ENCODE peak calls at places on chromosomes 3 and 15, in four cellular contexts. W is amniotic stem cell, Y is GM13977, U is SJSA1. L is an unnamed sample.

GRCh38 chr15:81783586-81783985 is 262.2 kb downstream of the MEX3B start:
- DNase-seq in U (no peak), Y (no peak), W (no peak), L (no peak)

GRCh38 chr15:68354923-68355322 is 77.0 kb downstream of the ITGA11 start:
- DNase-seq in W (no peak), Y (no peak), U (peak), L (peak)

GRCh38 chr3:38039899-38040261 is 872 bp downstream of the DLEC1 start:
- DNase-seq in Y (no peak), W (no peak), U (no peak), L (no peak)

GRCh38 chr15:62886431-62887071 is 156.0 kb upstream of the TPM1 start:
- DNase-seq in U (peak), W (no peak), Y (no peak), L (no peak)

GRCh38 chr3:194485876-194486539 is 794 bp downstream of the ATP13A3 start:
- DNase-seq in U (peak), Y (peak), W (no peak), L (no peak)

GRCh38 chr3:46998121-46998851 is 18.8 kb downstream of the NBEAL2 start:
- DNase-seq in U (peak), W (no peak), Y (peak), L (no peak)

GRCh38 chr3:98027084-98027445 is 8.1 kb downstream of the GABRR3 start:
- DNase-seq in W (no peak), U (no peak), Y (no peak), L (no peak)

GRCh38 chr3:127182446-127182845 is 10.5 kb upstream of the PRR23E start:
- DNase-seq in W (no peak), Y (no peak), U (no peak), L (no peak)

GRCh38 chr3:191176038-191176437 is 23.0 kb upstream of the OSTN start:
- DNase-seq in U (no peak), Y (no peak), W (no peak), L (no peak)

GRCh38 chr3:102163039-102163817 is 271.6 kb upstream of the ZPLD1 start:
- DNase-seq in U (peak), Y (no peak), W (peak), L (peak)

GRCh38 chr3:47260605-47261004 is 22.0 kb downstream of the KIF9 start:
- DNase-seq in Y (no peak), W (no peak), U (no peak), L (no peak)

GRCh38 chr15:49101536-49101935 is 53.9 kb downstream of the COPS2 start:
- DNase-seq in W (peak), Y (no peak), U (no peak), L (no peak)

GRCh38 chr3:120094776-120095225 is 554 bp upstream of the GSK3B start:
- DNase-seq in Y (peak), W (peak), U (peak), L (peak)

GRCh38 chr3:19070325-19070724 is 78.0 kb upstream of the KCNH8 start:
- DNase-seq in U (no peak), W (no peak), Y (no peak), L (no peak)

GRCh38 chr15:99703603-99704443 is 29.4 kb downstream of the LYSMD4 start:
- DNase-seq in U (no peak), W (peak), Y (peak), L (no peak)

GRCh38 chr15:75123395-75123794 is 78.3 kb upstream of the C15orf39 start:
- DNase-seq in W (peak), U (peak), Y (no peak), L (peak)

GRCh38 chr15:80615783-80616391 is 79.2 kb upstream of the ABHD17C start:
- DNase-seq in Y (no peak), W (no peak), U (peak), L (no peak)

GRCh38 chr3:154060606-154061380 is 60.4 kb upstream of the ARHGEF26 start:
- DNase-seq in W (no peak), U (no peak), Y (no peak), L (no peak)

GRCh38 chr15:80059786-80060489 is 462 bp downstream of the ZFAND6 start:
- DNase-seq in W (peak), U (peak), Y (peak), L (peak)

GRCh38 chr15:62824111-62824737 is 218.3 kb upstream of the TPM1 start:
- DNase-seq in W (peak), Y (no peak), U (no peak), L (no peak)

GRCh38 chr15:70032509-70032908 is 65.2 kb downstream of the TLE3 start:
- DNase-seq in W (no peak), Y (no peak), U (no peak), L (no peak)

GRCh38 chr3:17456650-17457049 is 285.8 kb downstream of the TBC1D5 start:
- DNase-seq in Y (no peak), W (no peak), U (no peak), L (no peak)

GRCh38 chr3:194254032-194254431 is 97.1 kb downstream of the CPN2 start:
- DNase-seq in U (no peak), Y (no peak), W (no peak), L (no peak)

L was measured in T1000.